ENCODE peak calls at places on chromosomes 3 and 15, in five cellular contexts. R, G, K, B and J are unnamed samples.

GRCh38 chr3:113005622-113006021 is 14.8 kb downstream of the GTPBP8 start:
- DNase-seq in R (no peak), G (no peak), K (no peak), B (no peak), J (no peak)

GRCh38 chr15:78241017-78241416 is 6.7 kb upstream of the ACSBG1 start:
- DNase-seq in R (peak), G (peak), K (peak), B (no peak), J (peak)

GRCh38 chr15:100727291-100727851 is 125.0 kb downstream of the ASB7 start:
- DNase-seq in R (no peak), G (no peak), K (no peak), B (no peak), J (no peak)

GRCh38 chr3:15476378-15476777 is 45.1 kb downstream of the COLQ start:
- DNase-seq in R (no peak), G (no peak), K (no peak), B (no peak), J (no peak)

GRCh38 chr3:177282028-177282655 is 84.9 kb upstream of the TBL1XR1 start:
- DNase-seq in R (no peak), G (peak), K (no peak), B (no peak), J (no peak)

GRCh38 chr3:196314597-196314996 is 3.4 kb downstream of the DYNLT2B start:
- DNase-seq in R (no peak), G (no peak), K (no peak), B (no peak), J (no peak)

GRCh38 chr15:94743668-94744067 is 512.3 kb downstream of the MCTP2 start:
- DNase-seq in R (no peak), G (no peak), K (no peak), B (no peak), J (no peak)

GRCh38 chr15:42264790-42265189 is 8.2 kb upstream of the GANC start:
- DNase-seq in R (no peak), G (no peak), K (no peak), B (no peak), J (no peak)

GRCh38 chr15:52308446-52309153 is 13.0 kb upstream of the MYO5C start:
- DNase-seq in R (no peak), G (no peak), K (no peak), B (no peak), J (no peak)

GRCh38 chr3:99515-99914 is 97.0 kb upstream of the CHL1 start:
- DNase-seq in R (no peak), G (no peak), K (no peak), B (no peak), J (no peak)

GRCh38 chr3:64848822-64849221 is 161.0 kb upstream of the ADAMTS9 start:
- DNase-seq in R (no peak), G (no peak), K (no peak), B (peak), J (no peak)

GRCh38 chr3:124318014-124318413 is 326.1 kb upstream of the ROPN1 start:
- DNase-seq in R (no peak), G (no peak), K (no peak), B (no peak), J (no peak)

GRCh38 chr3:127488141-127488672 is 102.3 kb downstream of the TPRA1 start:
- DNase-seq in R (no peak), G (no peak), K (no peak), B (no peak), J (no peak)

GRCh38 chr3:123658118-123658859 is 73.4 kb upstream of the HACD2 start:
- DNase-seq in R (no peak), G (no peak), K (no peak), B (peak), J (peak)

GRCh38 chr3:120177907-120178306 is 83.7 kb upstream of the GSK3B start:
- DNase-seq in R (no peak), G (peak), K (no peak), B (no peak), J (no peak)

GRCh38 chr3:177554900-177555759 is 357.8 kb upstream of the TBL1XR1 start:
- DNase-seq in R (no peak), G (no peak), K (peak), B (peak), J (peak)

GRCh38 chr3:120645083-120645800 is 36.8 kb downstream of the HGD start:
- DNase-seq in R (no peak), G (no peak), K (no peak), B (no peak), J (no peak)

GRCh38 chr15:73284073-73284472 is 84.7 kb downstream of the HCN4 start:
- DNase-seq in R (no peak), G (peak), K (no peak), B (no peak), J (no peak)

GRCh38 chr15:65653781-65654521 is 32.2 kb downstream of the SLC24A1 start:
- DNase-seq in R (no peak), G (no peak), K (peak), B (no peak), J (no peak)

GRCh38 chr3:174955513-174956001 is 96.4 kb downstream of the NAALADL2 start:
- DNase-seq in R (no peak), G (no peak), K (no peak), B (no peak), J (no peak)

GRCh38 chr15:90201150-90201943 is at the start of gene SEMA4B:
- DNase-seq in R (peak), G (peak), K (no peak), B (no peak), J (peak)

GRCh38 chr15:41417418-41417811 is 520 bp downstream of the RTF1 start:
- DNase-seq in R (no peak), G (no peak), K (peak), B (peak), J (peak)